ENCODE peak calls at places on chromosome 20, in six cellular contexts. One of them, this sample, is unnamed.

GRCh38 chr20:15653396-15654207 is 919.6 kb downstream of the KIF16B start:
- DNase-seq in T-cell: no peak
- DNase-seq in DMS79 treated with DMSO at 0.1 percent for 48 hours: no peak
- DNase-seq in GM03348: no peak
- DNase-seq in right atrium auricular region: no peak
- DNase-seq in hepatic stellate cell: no peak
- DNase-seq in this sample: no peak

GRCh38 chr20:46998497-46999190 is 104.0 kb downstream of the EYA2 start:
- DNase-seq in T-cell: no peak
- DNase-seq in DMS79 treated with DMSO at 0.1 percent for 48 hours: no peak
- DNase-seq in GM03348: no peak
- DNase-seq in right atrium auricular region: no peak
- DNase-seq in hepatic stellate cell: no peak
- DNase-seq in this sample: no peak

GRCh38 chr20:35295058-35295457 is 2.8 kb upstream of the FAM83C start:
- DNase-seq in T-cell: no peak
- DNase-seq in DMS79 treated with DMSO at 0.1 percent for 48 hours: no peak
- DNase-seq in GM03348: no peak
- DNase-seq in right atrium auricular region: no peak
- DNase-seq in hepatic stellate cell: no peak
- DNase-seq in this sample: no peak

GRCh38 chr20:33567949-33568348 is 78.1 kb downstream of the CBFA2T2 start:
- DNase-seq in T-cell: no peak
- DNase-seq in DMS79 treated with DMSO at 0.1 percent for 48 hours: no peak
- DNase-seq in GM03348: no peak
- DNase-seq in right atrium auricular region: no peak
- DNase-seq in hepatic stellate cell: no peak
- DNase-seq in this sample: no peak

GRCh38 chr20:444117-444516 is 18.2 kb downstream of the TBC1D20 start:
- DNase-seq in T-cell: no peak
- DNase-seq in DMS79 treated with DMSO at 0.1 percent for 48 hours: no peak
- DNase-seq in GM03348: no peak
- DNase-seq in right atrium auricular region: no peak
- DNase-seq in hepatic stellate cell: no peak
- DNase-seq in this sample: peak; percentile 82

GRCh38 chr20:23205656-23206055 is 119.5 kb upstream of the CD93 start:
- DNase-seq in T-cell: no peak
- DNase-seq in DMS79 treated with DMSO at 0.1 percent for 48 hours: no peak
- DNase-seq in GM03348: peak; percentile 54
- DNase-seq in right atrium auricular region: peak; percentile 86
- DNase-seq in hepatic stellate cell: no peak
- DNase-seq in this sample: peak; percentile 83

GRCh38 chr20:34904202-34904621 is 27.8 kb downstream of the ACSS2 start:
- DNase-seq in T-cell: no peak
- DNase-seq in DMS79 treated with DMSO at 0.1 percent for 48 hours: no peak
- DNase-seq in GM03348: no peak
- DNase-seq in right atrium auricular region: no peak
- DNase-seq in hepatic stellate cell: no peak
- DNase-seq in this sample: no peak

GRCh38 chr20:35144694-35145093 is 2.4 kb downstream of the EDEM2 start:
- DNase-seq in T-cell: no peak
- DNase-seq in DMS79 treated with DMSO at 0.1 percent for 48 hours: no peak
- DNase-seq in GM03348: no peak
- DNase-seq in right atrium auricular region: no peak
- DNase-seq in hepatic stellate cell: no peak
- DNase-seq in this sample: peak; percentile 88

GRCh38 chr20:48850681-48851299 is 23.0 kb upstream of the PREX1 start:
- DNase-seq in T-cell: no peak
- DNase-seq in DMS79 treated with DMSO at 0.1 percent for 48 hours: peak; percentile 72
- DNase-seq in GM03348: no peak
- DNase-seq in right atrium auricular region: no peak
- DNase-seq in hepatic stellate cell: no peak
- DNase-seq in this sample: no peak

GRCh38 chr20:41072099-41072798 is 43.6 kb downstream of the TOP1 start:
- DNase-seq in T-cell: no peak
- DNase-seq in DMS79 treated with DMSO at 0.1 percent for 48 hours: no peak
- DNase-seq in GM03348: peak; percentile 75
- DNase-seq in right atrium auricular region: no peak
- DNase-seq in hepatic stellate cell: peak; percentile 50
- DNase-seq in this sample: peak; percentile 83

GRCh38 chr20:31722388-31723281 is at the start of gene BCL2L1:
- DNase-seq in T-cell: peak; percentile 59
- DNase-seq in DMS79 treated with DMSO at 0.1 percent for 48 hours: peak; percentile 88
- DNase-seq in GM03348: peak; percentile 91
- DNase-seq in right atrium auricular region: peak; percentile 88
- DNase-seq in hepatic stellate cell: peak; percentile 87
- DNase-seq in this sample: peak; percentile 76

GRCh38 chr20:53984781-53985518 is 85.4 kb downstream of the BCAS1 start:
- DNase-seq in T-cell: no peak
- DNase-seq in DMS79 treated with DMSO at 0.1 percent for 48 hours: no peak
- DNase-seq in GM03348: peak; percentile 56
- DNase-seq in right atrium auricular region: no peak
- DNase-seq in hepatic stellate cell: no peak
- DNase-seq in this sample: no peak

GRCh38 chr20:48995599-48995998 is 50.5 kb upstream of the CSE1L start:
- DNase-seq in T-cell: no peak
- DNase-seq in DMS79 treated with DMSO at 0.1 percent for 48 hours: peak; percentile 96
- DNase-seq in GM03348: no peak
- DNase-seq in right atrium auricular region: no peak
- DNase-seq in hepatic stellate cell: no peak
- DNase-seq in this sample: no peak

GRCh38 chr20:21453676-21454075 is 56.4 kb upstream of the NKX2-4 start:
- DNase-seq in T-cell: no peak
- DNase-seq in DMS79 treated with DMSO at 0.1 percent for 48 hours: no peak
- DNase-seq in GM03348: no peak
- DNase-seq in right atrium auricular region: no peak
- DNase-seq in hepatic stellate cell: no peak
- DNase-seq in this sample: no peak

GRCh38 chr20:16104783-16105182 is 468.5 kb downstream of the KIF16B start:
- DNase-seq in T-cell: no peak
- DNase-seq in DMS79 treated with DMSO at 0.1 percent for 48 hours: no peak
- DNase-seq in GM03348: no peak
- DNase-seq in right atrium auricular region: no peak
- DNase-seq in hepatic stellate cell: no peak
- DNase-seq in this sample: no peak

GRCh38 chr20:47036091-47036880 is 141.6 kb downstream of the EYA2 start:
- DNase-seq in T-cell: no peak
- DNase-seq in DMS79 treated with DMSO at 0.1 percent for 48 hours: no peak
- DNase-seq in GM03348: no peak
- DNase-seq in right atrium auricular region: peak; percentile 63
- DNase-seq in hepatic stellate cell: no peak
- DNase-seq in this sample: no peak

GRCh38 chr20:20010639-20011500 is 6.3 kb upstream of the NAA20 start:
- DNase-seq in T-cell: no peak
- DNase-seq in DMS79 treated with DMSO at 0.1 percent for 48 hours: no peak
- DNase-seq in GM03348: peak; percentile 23
- DNase-seq in right atrium auricular region: no peak
- DNase-seq in hepatic stellate cell: peak; percentile 50
- DNase-seq in this sample: peak; percentile 86

GRCh38 chr20:63152322-63153253 is 63.3 kb downstream of the YTHDF1 start:
- DNase-seq in T-cell: no peak
- DNase-seq in DMS79 treated with DMSO at 0.1 percent for 48 hours: no peak
- DNase-seq in GM03348: no peak
- DNase-seq in right atrium auricular region: no peak
- DNase-seq in hepatic stellate cell: no peak
- DNase-seq in this sample: no peak

GRCh38 chr20:8786383-8786782 is 282.5 kb upstream of the PLCB4 start:
- DNase-seq in T-cell: no peak
- DNase-seq in DMS79 treated with DMSO at 0.1 percent for 48 hours: no peak
- DNase-seq in GM03348: no peak
- DNase-seq in right atrium auricular region: no peak
- DNase-seq in hepatic stellate cell: no peak
- DNase-seq in this sample: no peak

GRCh38 chr20:37661536-37661935 is 32.3 kb upstream of the CTNNBL1 start:
- DNase-seq in T-cell: no peak
- DNase-seq in DMS79 treated with DMSO at 0.1 percent for 48 hours: no peak
- DNase-seq in GM03348: no peak
- DNase-seq in right atrium auricular region: no peak
- DNase-seq in hepatic stellate cell: no peak
- DNase-seq in this sample: no peak

GRCh38 chr20:1299522-1299921 is 29.4 kb downstream of the SDCBP2 start:
- DNase-seq in T-cell: peak; percentile 38
- DNase-seq in DMS79 treated with DMSO at 0.1 percent for 48 hours: no peak
- DNase-seq in GM03348: no peak
- DNase-seq in right atrium auricular region: no peak
- DNase-seq in hepatic stellate cell: no peak
- DNase-seq in this sample: no peak

This sample was measured in G401.